ENCODE peak calls at places on chromosomes 7 and 10, in seven cellular contexts. One of them, this sample, is unnamed.

GRCh38 chr7:7304705-7305475 is 122.5 kb downstream of the C1GALT1 start:
- DNase-seq in colonic mucosa: no peak
- DNase-seq in right lobe of liver: no peak
- DNase-seq in AG04450: no peak
- DNase-seq in cardiac muscle cell: no peak
- DNase-seq in sigmoid colon: no peak
- DNase-seq in transverse colon: no peak
- DNase-seq in this sample: no peak

GRCh38 chr7:30659312-30659711 is 22.9 kb downstream of the CRHR2 start:
- DNase-seq in colonic mucosa: no peak
- DNase-seq in right lobe of liver: no peak
- DNase-seq in AG04450: no peak
- DNase-seq in cardiac muscle cell: no peak
- DNase-seq in sigmoid colon: peak
- DNase-seq in transverse colon: no peak
- DNase-seq in this sample: no peak

GRCh38 chr7:141344153-141344935 is 206.9 kb upstream of the AGK start:
- DNase-seq in colonic mucosa: no peak
- DNase-seq in right lobe of liver: no peak
- DNase-seq in AG04450: no peak
- DNase-seq in cardiac muscle cell: no peak
- DNase-seq in sigmoid colon: no peak
- DNase-seq in transverse colon: no peak
- DNase-seq in this sample: no peak

GRCh38 chr10:86520871-86521619 is 547 bp downstream of the WAPL start:
- DNase-seq in colonic mucosa: peak
- DNase-seq in right lobe of liver: peak
- DNase-seq in AG04450: no peak
- DNase-seq in cardiac muscle cell: peak
- DNase-seq in sigmoid colon: peak
- DNase-seq in transverse colon: peak
- DNase-seq in this sample: peak

GRCh38 chr7:140367528-140367927 is 30.8 kb downstream of the SLC37A3 start:
- DNase-seq in colonic mucosa: no peak
- DNase-seq in right lobe of liver: no peak
- DNase-seq in AG04450: no peak
- DNase-seq in cardiac muscle cell: no peak
- DNase-seq in sigmoid colon: peak
- DNase-seq in transverse colon: no peak
- DNase-seq in this sample: no peak

GRCh38 chr10:13788320-13788600 is 201.5 kb downstream of the PRPF18 start:
- DNase-seq in colonic mucosa: no peak
- DNase-seq in right lobe of liver: no peak
- DNase-seq in AG04450: no peak
- DNase-seq in cardiac muscle cell: no peak
- DNase-seq in sigmoid colon: no peak
- DNase-seq in transverse colon: no peak
- DNase-seq in this sample: no peak

GRCh38 chr7:7970113-7970619 is 1.6 kb downstream of the GLCCI1 start:
- DNase-seq in colonic mucosa: no peak
- DNase-seq in right lobe of liver: no peak
- DNase-seq in AG04450: no peak
- DNase-seq in cardiac muscle cell: peak
- DNase-seq in sigmoid colon: no peak
- DNase-seq in transverse colon: no peak
- DNase-seq in this sample: peak

GRCh38 chr7:157676456-157677255 is 339.9 kb downstream of the DNAJB6 start:
- DNase-seq in colonic mucosa: no peak
- DNase-seq in right lobe of liver: no peak
- DNase-seq in AG04450: no peak
- DNase-seq in cardiac muscle cell: no peak
- DNase-seq in sigmoid colon: peak
- DNase-seq in transverse colon: no peak
- DNase-seq in this sample: no peak

GRCh38 chr10:20956843-20957242 is 59.7 kb upstream of the NEBL start:
- DNase-seq in colonic mucosa: no peak
- DNase-seq in right lobe of liver: no peak
- DNase-seq in AG04450: no peak
- DNase-seq in cardiac muscle cell: no peak
- DNase-seq in sigmoid colon: no peak
- DNase-seq in transverse colon: no peak
- DNase-seq in this sample: no peak

GRCh38 chr7:140695381-140695780 is 1.1 kb upstream of the NDUFB2 start:
- DNase-seq in colonic mucosa: no peak
- DNase-seq in right lobe of liver: no peak
- DNase-seq in AG04450: no peak
- DNase-seq in cardiac muscle cell: no peak
- DNase-seq in sigmoid colon: peak
- DNase-seq in transverse colon: no peak
- DNase-seq in this sample: no peak

GRCh38 chr10:35040761-35041501 is 49.2 kb downstream of the CUL2 start:
- DNase-seq in colonic mucosa: no peak
- DNase-seq in right lobe of liver: no peak
- DNase-seq in AG04450: no peak
- DNase-seq in cardiac muscle cell: no peak
- DNase-seq in sigmoid colon: no peak
- DNase-seq in transverse colon: no peak
- DNase-seq in this sample: peak

GRCh38 chr7:6399351-6399750 is 48.4 kb downstream of the DAGLB start:
- DNase-seq in colonic mucosa: no peak
- DNase-seq in right lobe of liver: no peak
- DNase-seq in AG04450: no peak
- DNase-seq in cardiac muscle cell: no peak
- DNase-seq in sigmoid colon: no peak
- DNase-seq in transverse colon: no peak
- DNase-seq in this sample: no peak

GRCh38 chr7:82722946-82723345 is 279.4 kb upstream of the CACNA2D1 start:
- DNase-seq in colonic mucosa: no peak
- DNase-seq in right lobe of liver: no peak
- DNase-seq in AG04450: no peak
- DNase-seq in cardiac muscle cell: no peak
- DNase-seq in sigmoid colon: no peak
- DNase-seq in transverse colon: no peak
- DNase-seq in this sample: no peak

DNA sequence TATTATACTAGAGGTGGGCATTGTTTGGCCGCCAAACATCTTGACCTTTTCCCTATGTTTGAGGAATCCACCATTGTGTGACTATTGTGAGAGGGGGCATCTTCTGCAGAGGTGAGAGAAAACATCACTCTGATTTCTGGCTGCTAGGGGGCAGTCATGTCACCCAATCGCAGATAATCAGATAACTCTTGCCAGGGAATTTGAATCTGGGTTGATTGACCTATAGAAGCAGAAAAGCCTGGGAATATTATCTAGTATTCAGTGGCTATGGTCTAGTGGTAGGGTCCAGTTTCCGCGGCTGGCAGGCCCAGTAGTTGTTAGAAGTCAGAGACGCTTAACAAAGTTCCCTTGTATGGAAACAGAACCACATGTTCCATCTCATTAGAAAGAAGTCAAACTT is 808.5 kb downstream of the PHTF2 start:
- DNase-seq in colonic mucosa: no peak
- DNase-seq in right lobe of liver: no peak
- DNase-seq in AG04450: no peak
- DNase-seq in cardiac muscle cell: no peak
- DNase-seq in sigmoid colon: no peak
- DNase-seq in transverse colon: no peak
- DNase-seq in this sample: peak
- TF ChIP-seq CTCF in colonic mucosa: no peak
- TF ChIP-seq CTCF in right lobe of liver: no peak
- TF ChIP-seq CTCF in AG04450: peak
- TF ChIP-seq CTCF in cardiac muscle cell: no peak
- TF ChIP-seq CTCF in sigmoid colon: no peak
- TF ChIP-seq CTCF in transverse colon: no peak
- TF ChIP-seq CTCF in this sample: peak

GRCh38 chr7:105107458-105107857 is 93.5 kb downstream of the KMT2E start:
- DNase-seq in colonic mucosa: no peak
- DNase-seq in right lobe of liver: no peak
- DNase-seq in AG04450: no peak
- DNase-seq in cardiac muscle cell: no peak
- DNase-seq in sigmoid colon: no peak
- DNase-seq in transverse colon: no peak
- DNase-seq in this sample: no peak

GRCh38 chr7:105098863-105099515 is 85.0 kb downstream of the KMT2E start:
- DNase-seq in colonic mucosa: no peak
- DNase-seq in right lobe of liver: no peak
- DNase-seq in AG04450: no peak
- DNase-seq in cardiac muscle cell: no peak
- DNase-seq in sigmoid colon: no peak
- DNase-seq in transverse colon: no peak
- DNase-seq in this sample: no peak

GRCh38 chr7:105106473-105106872 is 92.5 kb downstream of the KMT2E start:
- DNase-seq in colonic mucosa: no peak
- DNase-seq in right lobe of liver: no peak
- DNase-seq in AG04450: no peak
- DNase-seq in cardiac muscle cell: no peak
- DNase-seq in sigmoid colon: no peak
- DNase-seq in transverse colon: no peak
- DNase-seq in this sample: no peak

GRCh38 chr7:105101864-105102263 is 87.9 kb downstream of the KMT2E start:
- DNase-seq in colonic mucosa: no peak
- DNase-seq in right lobe of liver: no peak
- DNase-seq in AG04450: no peak
- DNase-seq in cardiac muscle cell: no peak
- DNase-seq in sigmoid colon: no peak
- DNase-seq in transverse colon: no peak
- DNase-seq in this sample: no peak

DNA sequence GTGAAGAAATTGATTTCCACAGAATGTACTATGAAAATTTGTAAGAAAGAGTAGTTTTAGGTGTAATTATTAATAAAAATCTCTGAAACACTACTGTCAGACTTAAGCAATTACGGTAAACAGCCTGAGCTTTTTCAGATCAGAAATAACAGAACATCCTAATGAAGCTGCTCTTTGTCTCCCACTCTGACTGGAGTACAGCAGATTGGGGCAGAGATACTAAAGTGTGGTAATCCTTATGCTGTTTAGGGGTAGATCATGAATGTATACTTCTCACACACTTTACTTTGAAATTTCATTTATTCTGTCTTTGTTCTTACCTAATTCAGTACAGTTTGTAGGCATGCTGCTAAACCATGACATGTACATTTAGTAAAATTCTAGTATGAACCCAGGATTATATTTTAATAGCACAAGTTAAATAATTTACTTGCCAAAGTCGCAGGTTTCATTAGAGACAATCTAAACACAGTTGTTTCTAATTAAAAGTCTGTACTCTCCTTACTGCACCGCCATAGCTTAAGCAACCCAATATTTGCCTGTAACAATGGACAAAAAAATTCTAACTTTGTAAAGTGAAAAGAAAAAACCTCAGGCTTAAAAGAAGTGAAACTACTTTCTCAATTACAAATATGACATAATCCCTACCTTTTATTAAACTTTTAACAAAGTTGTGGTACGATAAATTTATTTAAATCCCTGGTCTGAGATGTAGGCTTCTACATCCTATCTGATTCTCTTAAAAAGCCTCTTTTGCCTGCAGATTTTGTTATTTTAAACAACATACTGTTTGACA is 88.8 kb downstream of the KMT2E start:
- DNase-seq in colonic mucosa: no peak
- DNase-seq in right lobe of liver: no peak
- DNase-seq in AG04450: no peak
- DNase-seq in cardiac muscle cell: no peak
- DNase-seq in sigmoid colon: no peak
- DNase-seq in transverse colon: no peak
- DNase-seq in this sample: no peak
- H3K27ac ChIP-seq in colonic mucosa: no peak
- H3K27ac ChIP-seq in right lobe of liver: no peak
- H3K27ac ChIP-seq in AG04450: no peak
- H3K27ac ChIP-seq in cardiac muscle cell: peak
- H3K27ac ChIP-seq in sigmoid colon: peak
- H3K27ac ChIP-seq in transverse colon: no peak
- H3K27ac ChIP-seq in this sample: no peak

GRCh38 chr10:81472927-81473470 is 402.0 kb upstream of the NRG3 start:
- DNase-seq in colonic mucosa: no peak
- DNase-seq in right lobe of liver: no peak
- DNase-seq in AG04450: no peak
- DNase-seq in cardiac muscle cell: no peak
- DNase-seq in sigmoid colon: peak
- DNase-seq in transverse colon: no peak
- DNase-seq in this sample: peak

GRCh38 chr10:81479316-81479715 is 395.7 kb upstream of the NRG3 start:
- DNase-seq in colonic mucosa: no peak
- DNase-seq in right lobe of liver: no peak
- DNase-seq in AG04450: no peak
- DNase-seq in cardiac muscle cell: no peak
- DNase-seq in sigmoid colon: no peak
- DNase-seq in transverse colon: no peak
- DNase-seq in this sample: no peak

DNA sequence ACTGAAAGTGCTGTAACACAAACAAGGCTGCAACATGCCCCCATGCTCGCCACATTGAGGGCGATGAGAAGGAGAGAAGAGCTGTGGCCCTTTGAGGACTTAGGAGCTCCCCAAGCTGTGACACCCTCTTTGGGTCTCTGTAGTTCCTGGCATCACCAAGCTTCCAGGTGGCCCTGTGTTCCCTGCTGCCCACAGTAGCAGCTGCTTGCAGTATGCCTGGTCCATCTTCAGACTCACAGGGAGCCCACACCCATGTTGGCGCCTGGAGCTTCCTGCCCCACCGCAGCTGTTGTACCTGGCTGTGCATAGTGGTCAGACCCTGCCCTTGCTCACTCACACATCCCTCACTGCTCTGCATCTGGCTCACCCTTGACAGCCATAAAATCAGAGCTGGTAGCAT is 401.2 kb upstream of the NRG3 start:
- DNase-seq in colonic mucosa: no peak
- DNase-seq in right lobe of liver: no peak
- DNase-seq in AG04450: no peak
- DNase-seq in cardiac muscle cell: no peak
- DNase-seq in sigmoid colon: no peak
- DNase-seq in transverse colon: no peak
- DNase-seq in this sample: no peak
- H3K4me3 ChIP-seq in colonic mucosa: no peak
- H3K4me3 ChIP-seq in right lobe of liver: no peak
- H3K4me3 ChIP-seq in AG04450: no peak
- H3K4me3 ChIP-seq in cardiac muscle cell: no peak
- H3K4me3 ChIP-seq in sigmoid colon: no peak
- H3K4me3 ChIP-seq in transverse colon: no peak
- H3K4me3 ChIP-seq in this sample: no peak

DNA sequence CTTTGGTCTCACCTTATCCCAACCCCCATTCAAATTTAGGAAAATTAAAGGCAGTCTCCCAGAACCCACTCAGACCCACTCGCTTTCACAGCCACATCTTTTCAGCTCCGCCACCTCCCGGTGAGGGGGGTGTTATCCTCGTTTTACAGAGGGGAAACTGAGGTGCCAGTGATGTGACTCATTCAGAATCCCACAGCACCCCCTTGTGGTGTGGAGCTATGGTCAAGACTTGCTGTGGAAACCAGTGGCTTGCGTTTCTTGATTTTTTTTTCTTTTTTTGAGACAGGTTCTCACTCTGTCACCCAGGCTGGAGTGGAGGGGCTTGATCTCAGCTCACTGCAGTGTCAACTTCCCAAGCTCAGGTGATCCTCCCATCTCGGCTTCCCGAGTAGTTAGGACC is 27.6 kb downstream of the SLC35G1 start:
- DNase-seq in colonic mucosa: peak
- DNase-seq in right lobe of liver: no peak
- DNase-seq in AG04450: no peak
- DNase-seq in cardiac muscle cell: no peak
- DNase-seq in sigmoid colon: no peak
- DNase-seq in transverse colon: peak
- DNase-seq in this sample: peak
- TF ChIP-seq CTCF in colonic mucosa: peak
- TF ChIP-seq CTCF in right lobe of liver: peak
- TF ChIP-seq CTCF in AG04450: peak
- TF ChIP-seq CTCF in cardiac muscle cell: peak
- TF ChIP-seq CTCF in sigmoid colon: no peak
- TF ChIP-seq CTCF in transverse colon: peak
- TF ChIP-seq CTCF in this sample: peak